ENCODE peak calls at places on chromosome 1, in six cellular contexts. Y, Q, M, Z, T and D are unnamed samples.

GRCh38 chr1:18603212-18603852 is 27.3 kb upstream of the PAX7 start:
- DNase-seq in T (no peak), M (no peak), Y (no peak), Q (no peak), Z (no peak), D (no peak)

GRCh38 chr1:25702101-25702775 is 85.6 kb downstream of the MAN1C1 start:
- DNase-seq in Z (no peak), Y (no peak), T (no peak), Q (no peak), M (no peak), D (no peak)

GRCh38 chr1:53413175-53414001 is 45.8 kb upstream of the DMRTB1 start:
- DNase-seq in M (peak), Y (no peak), Q (no peak), Z (no peak), T (no peak), D (no peak)

GRCh38 chr1:74517599-74518051 is 5.2 kb upstream of the LRRC53 start:
- DNase-seq in M (peak), Y (no peak), T (no peak), Q (no peak), Z (no peak), D (no peak)

GRCh38 chr1:32321712-32322291 is 14.2 kb downstream of the MARCKSL1 start:
- DNase-seq in Y (no peak), M (no peak), Q (no peak), Z (no peak), T (no peak), D (no peak)

GRCh38 chr1:165915480-165916395 is 88.3 kb downstream of the UCK2 start:
- DNase-seq in Q (no peak), T (no peak), M (no peak), Y (no peak), Z (no peak), D (no peak)

GRCh38 chr1:29812397-29813135 is 576.2 kb downstream of the PTPRU start:
- DNase-seq in Y (no peak), M (no peak), Z (no peak), T (no peak), Q (no peak), D (no peak)

GRCh38 chr1:194067772-194068171 is 881.4 kb upstream of the B3GALT2 start:
- DNase-seq in T (no peak), Y (no peak), M (no peak), Z (no peak), Q (no peak), D (peak)

GRCh38 chr1:180921386-180921785 is 8.7 kb downstream of the KIAA1614 start:
- DNase-seq in Z (no peak), M (no peak), T (no peak), Q (no peak), Y (no peak), D (peak)

GRCh38 chr1:218679988-218680743 is 335.0 kb downstream of the TGFB2 start:
- DNase-seq in M (no peak), Q (no peak), T (no peak), Z (no peak), Y (no peak), D (no peak)

GRCh38 chr1:20380616-20381035 is 90.0 kb downstream of the VWA5B1 start:
- DNase-seq in Y (no peak), Q (peak), T (no peak), M (no peak), Z (no peak), D (no peak)

GRCh38 chr1:34988147-34988546 is 3.0 kb upstream of the TMEM35B start:
- DNase-seq in Q (no peak), Z (no peak), T (no peak), Y (no peak), M (no peak), D (no peak)

GRCh38 chr1:246782120-246782900 is 58.1 kb downstream of the SCCPDH start:
- DNase-seq in Z (peak), T (no peak), Y (no peak), M (no peak), Q (peak), D (peak)

GRCh38 chr1:25780318-25781129 is 19.5 kb upstream of the SELENON start:
- DNase-seq in Y (no peak), Q (no peak), T (peak), M (no peak), Z (no peak), D (no peak)

GRCh38 chr1:119250299-119250698 is 109.8 kb upstream of the WARS2 start:
- DNase-seq in Z (no peak), T (no peak), Q (no peak), Y (no peak), M (no peak), D (no peak)

GRCh38 chr1:26237230-26237966 is 3.4 kb downstream of the CEP85 start:
- DNase-seq in M (no peak), Q (no peak), Y (no peak), T (no peak), Z (no peak), D (no peak)

GRCh38 chr1:177556163-177556562 is 385.4 kb downstream of the BRINP2 start:
- DNase-seq in Z (no peak), Y (no peak), Q (no peak), M (no peak), T (no peak), D (no peak)

GRCh38 chr1:198669023-198669698 is 30.3 kb downstream of the PTPRC start:
- DNase-seq in Z (no peak), M (peak), Y (no peak), T (no peak), Q (no peak), D (no peak)

GRCh38 chr1:228975238-228975929 is 240.1 kb downstream of the RHOU start:
- DNase-seq in Q (no peak), M (no peak), Z (no peak), Y (no peak), T (no peak), D (no peak)

GRCh38 chr1:26287033-26287711 is 7.3 kb downstream of the SH3BGRL3 start:
- DNase-seq in Q (no peak), T (no peak), Y (peak), M (peak), Z (peak), D (no peak)

GRCh38 chr1:223837687-223838086 is 8.1 kb downstream of the TP53BP2 start:
- DNase-seq in Y (no peak), M (no peak), Z (no peak), Q (no peak), T (no peak), D (no peak)

GRCh38 chr1:164006621-164007020 is 552.4 kb upstream of the PBX1 start:
- DNase-seq in M (no peak), Y (no peak), Z (no peak), T (no peak), Q (no peak), D (no peak)

GRCh38 chr1:22500058-22500457 is 48.4 kb downstream of the ZBTB40 start:
- DNase-seq in M (no peak), T (no peak), Q (no peak), Y (no peak), Z (no peak), D (no peak)

GRCh38 chr1:202304370-202304769 is 37.4 kb downstream of the UBE2T start:
- DNase-seq in Y (no peak), Q (no peak), Z (no peak), T (no peak), M (no peak), D (peak)

GRCh38 chr1:51653127-51653526 is 36.2 kb downstream of the OSBPL9 start:
- DNase-seq in Y (no peak), Z (no peak), M (no peak), Q (no peak), T (no peak), D (no peak)

GRCh38 chr1:220908757-220909156 is 29.5 kb downstream of the HLX start:
- DNase-seq in Z (no peak), Q (no peak), M (no peak), Y (no peak), T (no peak), D (no peak)

GRCh38 chr1:228497817-228498216 is 10.6 kb downstream of the RNF187 start:
- DNase-seq in M (no peak), Q (peak), Z (no peak), Y (no peak), T (no peak), D (no peak)

GRCh38 chr1:1196431-1197187 is 9.8 kb downstream of the TNFRSF18 start:
- DNase-seq in Q (no peak), Z (peak), T (no peak), Y (no peak), M (peak), D (peak)

GRCh38 chr1:206846475-206846874 is 18.9 kb upstream of the IL20 start:
- DNase-seq in T (no peak), Y (no peak), Z (no peak), Q (no peak), M (no peak), D (no peak)

GRCh38 chr1:29196863-29197589 is 15.3 kb upstream of the SRSF4 start:
- DNase-seq in Z (no peak), T (no peak), M (no peak), Y (no peak), Q (no peak), D (no peak)

GRCh38 chr1:172006660-172007059 is 165.4 kb downstream of the DNM3 start:
- DNase-seq in Q (no peak), Z (no peak), T (no peak), M (no peak), Y (no peak), D (no peak)

GRCh38 chr1:223737342-223737741 is 25.0 kb downstream of the CAPN2 start:
- DNase-seq in M (no peak), Y (no peak), Z (no peak), T (no peak), Q (no peak), D (no peak)

GRCh38 chr1:244319283-244320132 is 132.2 kb downstream of the ADSS2 start:
- DNase-seq in Q (no peak), M (peak), Z (no peak), Y (no peak), T (no peak), D (no peak)

GRCh38 chr1:204212715-204213114 is 1.1 kb downstream of the GOLT1A start:
- DNase-seq in M (no peak), Q (no peak), Y (no peak), Z (no peak), T (no peak), D (no peak)

GRCh38 chr1:243461700-243462099 is 205.9 kb downstream of the SDCCAG8 start:
- DNase-seq in Q (no peak), Z (no peak), M (no peak), Y (no peak), T (no peak), D (no peak)

GRCh38 chr1:162696286-162696862 is 64.1 kb downstream of the DDR2 start:
- DNase-seq in Q (peak), Y (peak), Z (peak), T (peak), M (no peak), D (peak)

GRCh38 chr1:99855914-99856450 is 5.8 kb downstream of the AGL start:
- DNase-seq in Y (no peak), M (no peak), T (no peak), Z (no peak), Q (no peak), D (no peak)

GRCh38 chr1:210445485-210445884 is 116.8 kb downstream of the HHAT start:
- DNase-seq in M (no peak), Z (no peak), T (no peak), Q (no peak), Y (no peak), D (no peak)

GRCh38 chr1:163361123-163361934 is 39.6 kb downstream of the NUF2 start:
- DNase-seq in M (no peak), Y (no peak), T (no peak), Z (no peak), Q (no peak), D (no peak)

GRCh38 chr1:208737922-208738321 is 493.7 kb upstream of the PLXNA2 start:
- DNase-seq in Y (no peak), T (no peak), Q (no peak), M (no peak), Z (no peak), D (no peak)

GRCh38 chr1:166972827-166973226 is 2.5 kb downstream of the ILDR2 start:
- DNase-seq in T (no peak), M (no peak), Q (no peak), Z (no peak), Y (no peak), D (no peak)
- H3K4me3 ChIP-seq in T (no peak), M (no peak), Q (no peak), Z (no peak), Y (no peak), D (no peak)

GRCh38 chr1:66752671-66753371 is 562 bp downstream of the DYNLT5 start:
- DNase-seq in Z (no peak), Y (no peak), T (no peak), Q (no peak), M (no peak), D (peak)
- H3K4me3 ChIP-seq in Z (peak), Y (peak), T (peak), Q (no peak), M (no peak), D (peak)

DNA sequence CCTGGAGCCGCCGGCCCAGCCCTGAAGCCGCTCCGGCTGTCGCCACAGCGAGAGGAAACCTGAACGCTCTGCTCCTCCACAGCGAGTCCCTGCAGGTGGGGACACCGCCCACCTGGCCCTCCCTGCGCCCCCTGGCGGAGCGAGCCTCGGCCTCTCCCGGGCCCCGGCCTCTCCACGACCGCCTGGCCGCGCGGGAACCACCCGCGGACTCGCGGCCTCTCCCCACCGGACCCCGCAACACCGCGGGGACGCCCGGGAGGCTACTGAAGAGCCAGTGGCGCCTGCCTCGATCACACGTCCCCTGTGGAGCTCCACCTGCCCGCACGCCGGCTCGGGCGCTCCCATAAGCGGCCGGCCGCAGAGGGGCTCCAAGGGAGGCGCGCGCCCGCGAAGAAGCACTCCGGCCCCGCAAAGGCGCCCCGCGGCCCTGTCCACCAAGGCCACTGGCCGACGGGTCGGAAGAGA is 109.6 kb downstream of the KCNN3 start:
- DNase-seq in T (peak), Y (peak), Z (peak), M (peak), Q (peak), D (peak)
- H3K4me3 ChIP-seq in T (no peak), Y (no peak), Z (peak), M (peak), Q (no peak), D (peak)

GRCh38 chr1:239987103-239987745 is 104.5 kb upstream of the FMN2 start:
- DNase-seq in Z (no peak), Q (peak), T (no peak), M (no peak), Y (peak), D (no peak)
- H3K4me3 ChIP-seq in Z (no peak), Q (no peak), T (no peak), M (no peak), Y (no peak), D (no peak)